ENCODE peak calls at places on chromosome 15, in seven cellular contexts. N is stomach, R is mammary epithelial cell, F is WERI-Rb-1, K is transverse colon, J is breast epithelium, G is cardiac fibroblast. Y is an unnamed sample.

GRCh38 chr15:25498835-25499234 is 60.0 kb upstream of the UBE3A start:
- DNase-seq in N (no peak), R (no peak), F (no peak), K (no peak), J (no peak), G (no peak), Y (no peak)

GRCh38 chr15:74826372-74826819 is at the start of gene CPLX3:
- DNase-seq in N (peak; percentile 34), R (no peak), F (no peak), K (peak; percentile 50), J (no peak), G (no peak), Y (no peak)

GRCh38 chr15:83092309-83092976 is 15.0 kb upstream of the TM6SF1 start:
- DNase-seq in N (peak; percentile 32), R (peak; percentile 27), F (peak; percentile 42), K (peak; percentile 36), J (no peak), G (peak; percentile 73), Y (no peak)

GRCh38 chr15:39908186-39908585 is 11.9 kb downstream of the GPR176 start:
- DNase-seq in N (no peak), R (peak; percentile 92), F (no peak), K (no peak), J (no peak), G (peak; percentile 91), Y (peak; percentile 85)

GRCh38 chr15:77513226-77513625 is 92.5 kb downstream of the HMG20A start:
- DNase-seq in N (no peak), R (no peak), F (no peak), K (no peak), J (no peak), G (no peak), Y (no peak)

GRCh38 chr15:31587583-31587982 is 260.9 kb downstream of the KLF13 start:
- DNase-seq in N (no peak), R (no peak), F (no peak), K (no peak), J (no peak), G (no peak), Y (no peak)

GRCh38 chr15:74791667-74792066 is 9.8 kb downstream of the CSK start:
- DNase-seq in N (no peak), R (no peak), F (no peak), K (no peak), J (no peak), G (no peak), Y (no peak)

GRCh38 chr15:41411031-41411430 is 5.9 kb upstream of the RTF1 start:
- DNase-seq in N (no peak), R (no peak), F (no peak), K (no peak), J (no peak), G (no peak), Y (no peak)

GRCh38 chr15:59315914-59316428 is 56.7 kb downstream of the MYO1E start:
- DNase-seq in N (no peak), R (no peak), F (no peak), K (no peak), J (no peak), G (peak; percentile 37), Y (peak; percentile 89)

GRCh38 chr15:92614301-92614700 is 41.3 kb downstream of the FAM174B start:
- DNase-seq in N (peak; percentile 87), R (no peak), F (no peak), K (no peak), J (peak; percentile 71), G (no peak), Y (no peak)

GRCh38 chr15:64010719-64011118 is 35.6 kb downstream of the DAPK2 start:
- DNase-seq in N (peak; percentile 72), R (peak; percentile 95), F (no peak), K (peak; percentile 72), J (peak; percentile 79), G (peak; percentile 80), Y (peak; percentile 81)

GRCh38 chr15:38117781-38118180 is 134.9 kb upstream of the SPRED1 start:
- DNase-seq in N (no peak), R (no peak), F (no peak), K (no peak), J (no peak), G (no peak), Y (no peak)

GRCh38 chr15:77420610-77421369 is at the start of gene HMG20A:
- DNase-seq in N (peak; percentile 45), R (peak; percentile 84), F (peak; percentile 68), K (peak; percentile 50), J (peak; percentile 36), G (peak; percentile 94), Y (peak; percentile 96)

GRCh38 chr15:35289029-35289617 is 204.0 kb upstream of the NANOGP8 start:
- DNase-seq in N (no peak), R (peak; percentile 34), F (peak; percentile 12), K (no peak), J (no peak), G (peak; percentile 85), Y (peak; percentile 73)

GRCh38 chr15:42085236-42085605 is 9.1 kb downstream of the PLA2G4D start:
- DNase-seq in N (peak; percentile 38), R (no peak), F (no peak), K (peak; percentile 43), J (no peak), G (no peak), Y (no peak)

GRCh38 chr15:89356634-89357298 is 22.1 kb upstream of the POLG start:
- DNase-seq in N (no peak), R (no peak), F (peak; percentile 48), K (no peak), J (no peak), G (peak; percentile 22), Y (no peak)

GRCh38 chr15:65827065-65827464 is 35.0 kb upstream of the DENND4A start:
- DNase-seq in N (no peak), R (no peak), F (peak; percentile 18), K (no peak), J (no peak), G (no peak), Y (no peak)

GRCh38 chr15:75361361-75361988 is 6.9 kb downstream of the MAN2C1 start:
- DNase-seq in N (no peak), R (no peak), F (no peak), K (no peak), J (no peak), G (no peak), Y (no peak)

GRCh38 chr15:40506964-40507571 is 36.3 kb downstream of the CHST14 start:
- DNase-seq in N (peak; percentile 78), R (peak; percentile 52), F (peak; percentile 95), K (peak; percentile 76), J (peak; percentile 42), G (peak; percentile 72), Y (peak; percentile 73)

GRCh38 chr15:88484781-88485246 is 17.3 kb downstream of the MRPS11 start:
- DNase-seq in N (no peak), R (no peak), F (peak; percentile 98), K (no peak), J (no peak), G (peak; percentile 41), Y (peak; percentile 12)

GRCh38 chr15:64369078-64369607 is 12.1 kb downstream of the PCLAF start:
- DNase-seq in N (no peak), R (no peak), F (no peak), K (no peak), J (no peak), G (peak; percentile 39), Y (no peak)

GRCh38 chr15:60379466-60380274 is 18.1 kb downstream of the ANXA2 start:
- DNase-seq in N (no peak), R (peak; percentile 93), F (no peak), K (no peak), J (peak; percentile 67), G (peak; percentile 91), Y (peak; percentile 93)

GRCh38 chr15:65197337-65197645 is 12.1 kb upstream of the CLPX start:
- DNase-seq in N (no peak), R (no peak), F (no peak), K (no peak), J (no peak), G (no peak), Y (no peak)

GRCh38 chr15:82810061-82810862 is 834 bp downstream of the WHAMM start:
- DNase-seq in N (peak; percentile 58), R (peak; percentile 48), F (peak; percentile 30), K (peak; percentile 37), J (peak; percentile 28), G (peak; percentile 75), Y (peak; percentile 49)

DNA sequence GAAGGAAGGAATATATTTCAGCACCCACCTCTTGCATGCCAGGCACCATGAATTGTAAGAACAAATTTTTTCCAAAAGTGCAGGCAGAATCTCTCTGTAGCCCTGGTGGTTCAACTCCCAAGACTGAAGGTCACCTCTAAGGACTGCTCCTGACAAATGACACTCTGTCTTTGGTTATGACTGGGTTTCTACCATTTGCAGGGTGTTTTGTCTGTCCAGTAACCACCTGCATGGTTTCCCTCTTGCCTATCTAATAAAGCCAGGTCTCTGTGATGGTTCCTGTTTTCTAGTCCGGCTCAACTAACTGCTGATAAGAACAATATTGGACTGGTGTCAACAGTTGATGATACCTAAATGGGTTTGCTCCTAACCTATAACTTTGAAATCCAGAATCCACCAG is 43.7 kb downstream of the ATP8B4 start:
- DNase-seq in N (no peak), R (no peak), F (no peak), K (no peak), J (no peak), G (no peak), Y (no peak)
- H3K4me3 ChIP-seq in N (no peak overlapping the region), R (no peak overlapping the region), F (no peak overlapping the region), K (no peak overlapping the region), J (no peak overlapping the region), G (no peak overlapping the region), Y (no peak overlapping the region)

GRCh38 chr15:79337591-79337990 is 26.7 kb downstream of the TMED3 start:
- DNase-seq in N (no peak), R (no peak), F (no peak), K (no peak), J (no peak), G (no peak), Y (no peak)

GRCh38 chr15:79340315-79340602 is 29.3 kb downstream of the TMED3 start:
- DNase-seq in N (no peak), R (no peak), F (no peak), K (no peak), J (no peak), G (no peak), Y (no peak)

GRCh38 chr15:79341361-79341760 is 30.4 kb downstream of the TMED3 start:
- DNase-seq in N (no peak), R (no peak), F (no peak), K (no peak), J (no peak), G (no peak), Y (no peak)

GRCh38 chr15:79339588-79340314 is 28.8 kb downstream of the TMED3 start:
- DNase-seq in N (no peak), R (peak; percentile 8), F (peak; percentile 16), K (no peak), J (no peak), G (peak; percentile 75), Y (peak; percentile 68)
- TF ChIP-seq CTCF in N (peak; percentile 56), R (peak; percentile 95), F (peak; percentile 80), K (peak; percentile 71), J (peak; percentile 68), G (peak; percentile 94), Y (peak; percentile 90)

DNA sequence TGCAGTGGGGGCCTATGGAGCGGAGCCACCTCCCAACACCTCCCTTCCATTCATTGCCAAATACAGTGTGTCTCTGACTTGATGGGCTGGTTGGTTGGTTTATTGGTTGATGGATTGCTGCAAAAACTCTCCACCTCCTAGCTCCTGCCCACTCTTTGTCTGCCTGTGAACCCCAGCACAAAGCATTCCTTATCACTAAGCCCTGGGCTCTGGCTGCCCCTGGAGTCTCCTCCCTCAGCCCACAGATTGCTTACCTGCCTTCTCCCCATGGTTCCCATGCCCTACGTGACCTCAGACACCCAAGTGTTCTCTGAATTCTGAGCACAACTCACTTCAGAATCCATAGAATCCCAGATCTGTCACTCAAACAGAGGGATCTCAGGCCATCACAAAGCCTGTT is 139.1 kb upstream of the TPM1 start:
- DNase-seq in N (no peak), R (no peak), F (no peak), K (no peak), J (no peak), G (no peak), Y (no peak)
- H3K4me3 ChIP-seq in N (no peak overlapping the region), R (no peak overlapping the region), F (no peak overlapping the region), K (no peak overlapping the region), J (no peak overlapping the region), G (no peak overlapping the region), Y (no peak overlapping the region)

GRCh38 chr15:100650685-100651084 is 48.3 kb downstream of the ASB7 start:
- DNase-seq in N (no peak), R (no peak), F (no peak), K (no peak), J (no peak), G (no peak), Y (no peak)
- TF ChIP-seq CTCF in N (no peak), R (peak; percentile 24), F (no peak), K (peak; percentile 15), J (no peak), G (no peak), Y (peak; percentile 9)

Y was measured in astrocyte of the spinal cord.